ENCODE peak calls at places on chromosomes 1 and 21, in ten cellular contexts. J is aorta; D is left ventricle myocardium inferior; S is psoas muscle; W is heart right ventricle; A is kidney; C is heart left ventricle; F is colonic mucosa; M is cardiac muscle cell; E is CD8-positive, alpha-beta memory T cell. R is an unnamed sample. For H3K4me1, the result is how much of the 10 kb centered on the place peaks cover.

GRCh38 chr1:207925210-207925609 is 14.3 kb upstream of the CD34 start:
- DNase-seq in A (peak), W (peak), J (peak), S (peak), F (no peak), C (peak), D (peak), M (peak), E (no peak), R (peak)

GRCh38 chr1:160219062-160219929 is 14.1 kb downstream of the PEA15 start:
- DNase-seq in C (peak), W (no peak), J (no peak), E (no peak), D (peak), A (no peak), F (peak), M (peak), S (peak), R (peak)

GRCh38 chr1:17440074-17440826 is 773 bp upstream of the RCC2 start:
- DNase-seq in C (no peak), W (no peak), J (no peak), F (no peak), A (no peak), E (no peak), M (no peak), D (no peak), S (no peak), R (peak)

GRCh38 chr1:61097326-61097725 is 15.0 kb downstream of the NFIA start:
- DNase-seq in W (no peak), E (no peak), A (no peak), D (no peak), S (no peak), J (no peak), M (peak), F (no peak), C (no peak), R (no peak)

GRCh38 chr1:48679107-48679506 is 97.6 kb downstream of the BEND5 start:
- DNase-seq in D (no peak), F (no peak), J (no peak), E (no peak), W (no peak), C (no peak), M (no peak), S (no peak), A (no peak), R (no peak)

GRCh38 chr1:29197590-29197924 is 15.9 kb upstream of the SRSF4 start:
- DNase-seq in S (no peak), E (no peak), J (no peak), W (no peak), F (peak), D (no peak), A (no peak), C (no peak), M (peak), R (peak)

GRCh38 chr21:45536301-45537081 is 5.7 kb downstream of the SLC19A1 start:
- DNase-seq in J (peak), E (no peak), S (peak), F (no peak), C (peak), W (no peak), M (no peak), A (peak), D (peak), R (peak)

GRCh38 chr1:151716405-151716762 is 219 bp downstream of the CELF3 start:
- DNase-seq in D (no peak), E (no peak), S (no peak), A (no peak), C (no peak), J (no peak), M (no peak), F (no peak), W (no peak), R (no peak)

GRCh38 chr1:20185834-20186782 is at the start of the genes PLA2G2C and UBXN10:
- DNase-seq in C (peak), M (peak), F (peak), W (peak), A (peak), E (peak), S (peak), D (peak), J (peak), R (peak)

GRCh38 chr1:156249593-156249992 is 1.7 kb upstream of the PAQR6 start:
- DNase-seq in M (no peak), J (no peak), F (no peak), A (no peak), C (no peak), W (no peak), S (no peak), D (no peak), E (no peak), R (no peak)

GRCh38 chr1:162019436-162019835 is 4.2 kb downstream of the OLFML2B start:
- DNase-seq in J (no peak), E (no peak), F (no peak), S (no peak), C (no peak), A (peak), W (no peak), M (no peak), D (no peak), R (no peak)

GRCh38 chr1:55064861-55065263 is 25.5 kb downstream of the PCSK9 start:
- DNase-seq in M (peak), C (peak), A (no peak), W (peak), D (peak), F (no peak), J (no peak), E (no peak), S (no peak), R (no peak)

GRCh38 chr1:33150522-33150921 is 31.3 kb downstream of the TRIM62 start:
- DNase-seq in M (no peak), D (no peak), S (no peak), E (no peak), F (no peak), A (no peak), C (no peak), W (no peak), J (no peak), R (peak)

GRCh38 chr1:10046356-10047085 is 13.8 kb downstream of the UBE4B start:
- DNase-seq in A (no peak), S (peak), F (no peak), E (no peak), W (no peak), M (peak), C (no peak), D (peak), J (no peak), R (no peak)

GRCh38 chr1:178417858-178418257 is 78.9 kb downstream of the CLEC20A start:
- DNase-seq in A (no peak), E (no peak), W (no peak), F (no peak), D (no peak), J (no peak), M (peak), S (no peak), C (no peak), R (no peak)

GRCh38 chr1:171017431-171017830 is 73.3 kb upstream of the FMO3 start:
- DNase-seq in C (no peak), E (no peak), A (no peak), J (no peak), S (no peak), M (no peak), F (no peak), D (no peak), W (no peak), R (no peak)

GRCh38 chr1:187809547-187809946 is 980.8 kb downstream of the PLA2G4A start:
- DNase-seq in M (no peak), S (no peak), C (no peak), A (no peak), J (no peak), E (no peak), W (no peak), D (no peak), F (no peak), R (no peak)

GRCh38 chr1:176811896-176812295 is 348.9 kb downstream of the PAPPA2 start:
- DNase-seq in W (no peak), D (no peak), M (no peak), F (no peak), J (no peak), A (no peak), S (no peak), C (no peak), E (no peak), R (peak)

GRCh38 chr1:39130297-39130696 is 74.2 kb upstream of the MACF1 start:
- DNase-seq in E (no peak), W (no peak), M (peak), D (no peak), S (no peak), J (no peak), A (no peak), F (no peak), C (no peak), R (no peak)

GRCh38 chr1:223761416-223761815 is 49.1 kb downstream of the CAPN2 start:
- DNase-seq in E (no peak), C (no peak), S (no peak), M (peak), D (no peak), F (no peak), A (no peak), J (no peak), W (no peak), R (no peak)

GRCh38 chr1:109293026-109293425 is 10.1 kb upstream of the PSRC1 start:
- DNase-seq in D (no peak), A (no peak), W (no peak), J (no peak), F (no peak), S (no peak), E (no peak), C (no peak), M (no peak), R (no peak)

GRCh38 chr1:41730806-41731205 is 187.9 kb downstream of the HIVEP3 start:
- DNase-seq in C (no peak), M (no peak), F (no peak), E (no peak), W (no peak), S (no peak), J (no peak), D (no peak), A (no peak), R (no peak)

GRCh38 chr1:162548170-162548569 is 13.4 kb upstream of the UAP1 start:
- DNase-seq in A (no peak), E (peak), S (peak), F (peak), D (peak), W (no peak), J (no peak), M (peak), C (peak), R (no peak)

GRCh38 chr1:33128781-33129180 is 47.8 kb downstream of the AZIN2 start:
- DNase-seq in F (no peak), W (no peak), E (no peak), A (no peak), J (no peak), D (no peak), S (no peak), M (no peak), C (no peak), R (peak)

GRCh38 chr1:6497867-6498575 is 6.6 kb upstream of the PLEKHG5 start:
- DNase-seq in W (peak), S (no peak), C (no peak), J (no peak), M (no peak), F (no peak), E (no peak), D (no peak), A (peak), R (peak)

GRCh38 chr1:22317231-22317919 is 134.3 kb upstream of the ZBTB40 start:
- DNase-seq in C (no peak), J (no peak), W (no peak), S (no peak), A (peak), F (no peak), E (no peak), D (no peak), M (peak), R (peak)

GRCh38 chr21:28150021-28150420 is 842.7 kb downstream of the LTN1 start:
- DNase-seq in C (no peak), J (no peak), E (no peak), W (no peak), D (no peak), A (no peak), F (no peak), M (no peak), S (no peak), R (no peak)

GRCh38 chr1:22319608-22320007 is 132.0 kb upstream of the ZBTB40 start:
- DNase-seq in D (no peak), M (no peak), C (no peak), A (peak), S (no peak), W (no peak), E (no peak), F (no peak), J (no peak), R (no peak)

GRCh38 chr21:46061063-46061462 is 36.8 kb upstream of the COL6A2 start:
- DNase-seq in J (peak), M (no peak), E (no peak), S (no peak), C (no peak), F (no peak), W (no peak), D (no peak), A (peak), R (no peak)

GRCh38 chr1:21319447-21320407 is 29.5 kb upstream of the ECE1 start:
- DNase-seq in D (no peak), E (no peak), M (no peak), J (no peak), A (no peak), F (no peak), W (no peak), S (no peak), C (no peak), R (no peak)

GRCh38 chr1:157948547-157949152 is 44.8 kb upstream of the KIRREL1 start:
- DNase-seq in A (no peak), M (peak), J (no peak), C (no peak), E (no peak), S (no peak), F (peak), W (no peak), D (peak), R (peak)

GRCh38 chr1:8197493-8198282 is 120.2 kb upstream of the SLC45A1 start:
- DNase-seq in C (peak), F (peak), W (peak), M (peak), E (no peak), D (peak), A (peak), J (peak), S (peak), R (no peak)

GRCh38 chr1:88117597-88117996 is 566.5 kb upstream of the PKN2 start:
- DNase-seq in D (no peak), F (no peak), J (no peak), E (no peak), M (no peak), A (no peak), C (no peak), S (no peak), W (no peak), R (no peak)

GRCh38 chr1:234823191-234824176 is 213.5 kb upstream of the IRF2BP2 start:
- DNase-seq in F (peak), S (no peak), W (no peak), M (no peak), J (no peak), E (no peak), D (no peak), C (no peak), A (no peak), R (no peak)

GRCh38 chr21:16570856-16571255 is 841.1 kb downstream of the USP25 start:
- DNase-seq in J (no peak), E (no peak), M (no peak), C (no peak), W (no peak), D (no peak), F (no peak), S (no peak), A (no peak), R (no peak)

DNA sequence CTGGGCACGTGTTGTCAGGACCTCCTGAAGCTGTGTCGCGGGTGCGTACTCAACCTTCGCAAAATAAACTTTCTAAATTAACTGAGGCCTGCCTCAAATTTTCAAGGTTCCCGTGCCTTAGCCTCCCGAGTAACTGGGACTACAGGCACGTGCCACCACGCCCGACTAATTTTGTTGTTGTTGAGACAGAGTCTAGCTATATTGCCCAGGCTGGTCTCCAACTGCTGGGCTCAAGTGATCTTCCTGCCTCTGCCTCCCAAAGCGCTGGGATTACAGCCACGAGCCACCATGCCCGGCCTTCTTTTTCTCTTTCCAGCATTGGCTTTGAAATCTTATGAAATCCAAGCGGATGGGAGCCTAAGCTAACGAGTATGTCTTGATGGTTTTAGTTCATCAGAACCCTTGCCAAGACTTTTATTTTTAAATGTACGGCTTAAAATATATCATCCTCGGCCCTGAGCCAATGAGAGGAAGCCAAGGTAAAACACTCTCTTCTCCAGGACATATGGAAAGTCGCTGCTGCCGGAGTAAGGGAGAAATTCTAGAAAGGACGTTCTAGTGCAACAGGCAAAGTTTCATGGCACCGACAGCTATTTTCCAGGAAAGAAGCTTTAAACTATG is 12.6 kb upstream of the ERVH48-1 start:
- DNase-seq in D (no peak), W (no peak), S (no peak), C (no peak), J (peak), F (no peak), M (peak), E (no peak), A (no peak), R (no peak)
- H3K4me1 ChIP-seq in D (under half), W (under half), S (under half), C (under half), J (under half), F (under half), M (under half), E (under half), A (under half), R (under half)

GRCh38 chr1:91020486-91020885 is 1.3 kb downstream of the ZNF644 start:
- DNase-seq in W (no peak), F (no peak), J (no peak), D (no peak), E (no peak), M (peak), S (no peak), A (no peak), C (no peak), R (no peak)
- H3K4me1 ChIP-seq in W (under half), F (under half), J (under half), D (half or more), E (half or more), M (under half), S (under half), A (under half), C (half or more), R (under half)

GRCh38 chr1:212899845-212900244 is 41.8 kb downstream of the FLVCR1 start:
- DNase-seq in W (no peak), C (no peak), A (no peak), M (no peak), J (no peak), S (no peak), D (no peak), E (no peak), F (no peak), R (no peak)

GRCh38 chr1:212903664-212904063 is 45.6 kb downstream of the FLVCR1 start:
- DNase-seq in W (no peak), S (no peak), J (no peak), F (no peak), A (no peak), M (no peak), E (no peak), D (no peak), C (no peak), R (no peak)

GRCh38 chr1:212901290-212901689 is 43.2 kb downstream of the FLVCR1 start:
- DNase-seq in A (no peak), E (no peak), S (no peak), M (no peak), W (no peak), F (no peak), D (no peak), J (no peak), C (no peak), R (no peak)

GRCh38 chr1:212902054-212902453 is 44.0 kb downstream of the FLVCR1 start:
- DNase-seq in D (no peak), E (no peak), F (no peak), C (no peak), J (no peak), S (no peak), M (no peak), W (no peak), A (no peak), R (no peak)
- H3K4me1 ChIP-seq in D (under half), E (under half), F (under half), C (under half), J (under half), S (under half), M (under half), W (under half), A (under half), R (under half)

DNA sequence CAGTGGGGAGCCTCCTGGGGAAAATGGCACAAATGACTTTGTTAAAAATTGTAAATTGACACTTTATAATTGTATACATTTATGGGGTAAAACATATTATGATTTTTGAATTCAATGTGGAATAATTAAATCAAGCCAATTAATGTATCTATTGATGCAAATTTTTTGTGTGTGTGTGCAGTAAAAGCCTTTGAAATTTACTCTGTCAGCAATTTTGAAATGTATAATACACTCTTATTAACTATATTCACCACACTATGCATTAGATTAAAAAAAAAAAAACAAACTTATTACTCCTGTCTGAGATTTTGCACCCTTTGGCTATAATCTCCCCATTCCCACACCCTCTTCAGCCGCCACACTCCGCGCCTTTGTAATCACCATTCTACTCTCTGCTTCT is 119.2 kb downstream of the S1PR1 start:
- DNase-seq in J (no peak), A (no peak), F (no peak), D (no peak), M (no peak), E (no peak), S (no peak), W (no peak), C (no peak), R (no peak)
- H3K4me1 ChIP-seq in J (under half), A (under half), F (under half), D (under half), M (under half), E (under half), S (under half), W (under half), C (under half), R (under half)

DNA sequence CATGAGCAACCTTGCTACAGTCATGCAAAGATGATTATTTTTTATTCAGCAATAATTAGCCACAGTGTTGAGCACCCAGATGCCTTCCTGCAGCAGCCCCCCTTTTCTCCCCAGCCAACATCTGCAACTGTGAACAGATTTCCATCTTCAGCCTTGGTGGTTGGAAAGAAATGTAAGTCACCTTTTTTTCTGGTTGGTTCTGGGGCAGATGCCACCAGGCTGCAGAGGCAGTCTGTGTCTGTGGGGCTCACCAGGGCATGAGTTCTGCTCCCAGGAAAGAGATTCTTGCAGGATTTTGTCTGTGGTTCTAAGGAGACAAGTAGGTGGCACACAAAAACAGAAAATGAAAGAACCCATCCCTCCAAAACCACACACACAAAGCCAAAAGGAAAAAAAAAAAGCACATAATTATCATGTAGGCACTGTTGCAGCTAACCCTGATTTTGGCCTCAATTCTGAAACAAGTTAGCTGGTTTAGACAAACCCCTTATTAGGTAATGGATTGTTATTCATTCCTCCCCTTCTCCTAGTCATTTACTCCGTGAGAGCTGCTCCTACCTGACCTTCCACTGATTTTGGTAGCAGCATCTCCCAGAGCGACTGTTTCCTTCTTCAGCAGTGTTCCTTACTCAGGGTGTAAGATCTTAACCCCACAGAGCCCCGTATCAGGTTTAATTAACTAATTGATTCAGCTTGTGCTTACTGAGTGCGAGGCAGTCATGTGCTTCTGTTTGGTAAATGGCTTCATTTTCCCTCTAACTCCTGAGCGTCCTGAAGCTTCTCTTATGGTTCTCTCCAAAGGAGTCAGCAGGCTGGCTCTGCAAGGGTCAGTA is 36.5 kb downstream of the GALNT2 start:
- DNase-seq in J (no peak), C (no peak), M (peak), A (no peak), F (no peak), D (no peak), S (no peak), W (no peak), E (no peak), R (no peak)
- H3K4me1 ChIP-seq in J (under half), C (under half), M (under half), A (under half), F (under half), D (half or more), S (half or more), W (under half), E (under half), R (under half)